ENCODE peak calls at places on chromosomes 1 and 21, in seven cellular contexts. Q is left ventricle myocardium inferior; H is M059J; G is stimulated activated CD4-positive, alpha-beta T cell treated with anti-CD3 and anti-CD28 coated beads, Interleukin-12 subunit alpha, Interleukin-12 subunit beta, amount 100 ng/mL, for 24 hours; Z is uterus; Y is ovary; E is endothelial cell. S is an unnamed sample.

GRCh38 chr1:229224308-229224707 is 46.6 kb upstream of the RAB4A start:
- DNase-seq in E (no peak), G (no peak), Z (no peak), Q (no peak), Y (no peak), H (peak; percentile 41), S (no peak)

GRCh38 chr1:38891753-38892152 is 10.4 kb upstream of the GJA9 start:
- DNase-seq in Q (no peak), H (peak; percentile 10), E (no peak), Z (no peak), Y (no peak), G (no peak), S (no peak)

GRCh38 chr1:106787511-106787910 is 269.0 kb upstream of the PRMT6 start:
- DNase-seq in G (no peak), H (no peak), Y (no peak), E (no peak), Q (no peak), Z (no peak), S (no peak)

GRCh38 chr1:65255088-65256050 is 54.0 kb upstream of the DNAJC6 start:
- DNase-seq in E (peak; percentile 33), Z (no peak), Q (no peak), G (no peak), Y (peak; percentile 27), H (no peak), S (peak; percentile 23)

GRCh38 chr1:245654460-245655050 is 499.8 kb downstream of the KIF26B start:
- DNase-seq in Z (no peak), H (no peak), Y (no peak), Q (no peak), E (no peak), G (no peak), S (no peak)

GRCh38 chr21:41369105-41369914 is 7.5 kb downstream of the MX2 start:
- DNase-seq in E (peak; percentile 51), Q (peak; percentile 49), H (no peak), G (peak; percentile 30), Z (peak; percentile 31), Y (peak; percentile 25), S (peak; percentile 32)

GRCh38 chr1:51915958-51916357 is 37.4 kb upstream of the NRDC start:
- DNase-seq in H (no peak), Y (no peak), G (no peak), E (no peak), Q (no peak), Z (no peak), S (no peak)

GRCh38 chr21:35309316-35309715 is 260.2 kb upstream of the RUNX1 start:
- DNase-seq in Q (no peak), H (no peak), E (no peak), Z (no peak), Y (no peak), G (no peak), S (no peak)

GRCh38 chr1:114723915-114724314 is 7.3 kb upstream of the NRAS start:
- DNase-seq in E (no peak), Y (no peak), Q (no peak), H (no peak), G (no peak), Z (no peak), S (no peak)

GRCh38 chr1:212412374-212412773 is 2.3 kb downstream of the PACC1 start:
- DNase-seq in H (no peak), Z (no peak), E (no peak), G (no peak), Q (no peak), Y (no peak), S (no peak)

GRCh38 chr1:25922633-25923567 is 16.7 kb upstream of the STMN1 start:
- DNase-seq in Q (peak; percentile 27), E (peak; percentile 71), Z (peak; percentile 43), H (peak; percentile 44), Y (peak; percentile 29), G (peak; percentile 19), S (peak; percentile 61)

GRCh38 chr1:211951856-211952255 is 83.5 kb downstream of the INTS7 start:
- DNase-seq in Q (no peak), Y (no peak), Z (no peak), H (peak; percentile 91), E (no peak), G (no peak), S (no peak)

GRCh38 chr1:166947398-166948043 is 27.8 kb downstream of the ILDR2 start:
- DNase-seq in Y (peak; percentile 30), E (peak; percentile 78), Z (peak; percentile 64), G (peak; percentile 5), H (peak; percentile 83), Q (peak; percentile 25), S (no peak)

GRCh38 chr1:246798606-246799496 is 74.6 kb downstream of the SCCPDH start:
- DNase-seq in Z (no peak), Y (no peak), E (no peak), Q (peak; percentile 35), G (no peak), H (no peak), S (no peak)

GRCh38 chr1:165068716-165069115 is 287.8 kb downstream of the LMX1A start:
- DNase-seq in G (no peak), E (no peak), H (no peak), Y (no peak), Q (no peak), Z (no peak), S (no peak)

GRCh38 chr1:91502882-91503184 is 2.2 kb downstream of the CDC7 start:
- DNase-seq in Q (no peak), Z (no peak), G (no peak), Y (no peak), H (peak; percentile 46), E (no peak), S (no peak)

GRCh38 chr1:98051065-98051675 is 130.3 kb upstream of the DPYD start:
- DNase-seq in Y (peak; percentile 58), Q (peak; percentile 45), G (peak; percentile 64), Z (peak; percentile 46), H (peak; percentile 76), E (peak; percentile 78), S (peak; percentile 59)

GRCh38 chr1:230495891-230496385 is 69.8 kb upstream of the PGBD5 start:
- DNase-seq in Q (no peak), G (no peak), E (no peak), Z (no peak), Y (no peak), H (peak; percentile 46), S (no peak)

GRCh38 chr1:216325946-216326345 is 97.3 kb downstream of the USH2A start:
- DNase-seq in Q (no peak), Z (no peak), G (no peak), E (no peak), Y (no peak), H (peak; percentile 13), S (no peak)

GRCh38 chr1:85343612-85344255 is 67.3 kb upstream of the BCL10 start:
- DNase-seq in H (peak; percentile 86), G (no peak), Q (no peak), E (no peak), Y (no peak), Z (no peak), S (no peak)

GRCh38 chr1:202958544-202959275 is 598 bp upstream of the ADIPOR1 start:
- DNase-seq in H (peak; percentile 18), Y (no peak), Z (no peak), Q (no peak), G (no peak), E (no peak), S (no peak)

GRCh38 chr1:21518774-21519455 is 9.7 kb downstream of the ALPL start:
- DNase-seq in H (no peak), G (no peak), Z (no peak), Y (no peak), Q (no peak), E (no peak), S (no peak)

GRCh38 chr1:156295391-156295947 is at the start of gene GLMP:
- DNase-seq in Y (peak; percentile 68), H (peak; percentile 58), E (peak; percentile 40), Z (peak; percentile 69), Q (peak; percentile 65), G (peak; percentile 37), S (peak; percentile 34)

GRCh38 chr1:107766533-107766932 is 198.4 kb downstream of the VAV3 start:
- DNase-seq in E (no peak), Y (no peak), Z (no peak), H (no peak), Q (no peak), G (no peak), S (no peak)

S was measured in CD8-positive, alpha-beta memory T cell.